ENCODE peak calls at places on chromosomes 5 and 9, in six cellular contexts. B, C, E, P, Y and L are unnamed samples.

GRCh38 chr9:750264-750967 is 91.1 kb upstream of the DMRT1 start:
- DNase-seq in C (no peak), B (no peak), Y (peak; percentile 35), P (no peak), E (no peak), L (no peak)

GRCh38 chr5:8676731-8677130 is 807.8 kb downstream of the MTRR start:
- DNase-seq in B (no peak), E (no peak), Y (no peak), C (peak; percentile 23), P (no peak), L (no peak)

GRCh38 chr5:68918306-68918705 is 175.5 kb upstream of the SLC30A5 start:
- DNase-seq in P (no peak), Y (no peak), C (no peak), B (no peak), E (no peak), L (no peak)

GRCh38 chr5:107893642-107894041 is 222.9 kb upstream of the EFNA5 start:
- DNase-seq in C (peak; percentile 65), E (no peak), P (no peak), Y (no peak), B (no peak), L (no peak)

GRCh38 chr5:39049298-39049697 is 24.9 kb downstream of the RICTOR start:
- DNase-seq in E (no peak), Y (no peak), C (no peak), P (no peak), B (no peak), L (no peak)

GRCh38 chr5:173757817-173758216 is 130.3 kb upstream of the CPEB4 start:
- DNase-seq in P (no peak), Y (no peak), E (no peak), B (no peak), C (no peak), L (no peak)

GRCh38 chr5:147460380-147460779 is 49.5 kb downstream of the DPYSL3 start:
- DNase-seq in E (no peak), B (no peak), Y (no peak), C (no peak), P (no peak), L (no peak)

GRCh38 chr5:149561848-149562247 is 10.6 kb upstream of the CSNK1A1 start:
- DNase-seq in E (no peak), P (no peak), B (no peak), C (peak; percentile 89), Y (no peak), L (peak; percentile 82)

GRCh38 chr9:68500457-68501158 is 40.1 kb downstream of the TMEM252 start:
- DNase-seq in B (no peak), Y (no peak), C (no peak), P (no peak), E (no peak), L (no peak)

GRCh38 chr9:97904725-97905124 is 17.6 kb downstream of the TRMO start:
- DNase-seq in B (no peak), Y (peak; percentile 70), E (no peak), C (no peak), P (no peak), L (no peak)

GRCh38 chr5:133052317-133053175 is 733 bp downstream of the HSPA4 start:
- DNase-seq in Y (peak; percentile 49), C (peak; percentile 57), P (peak; percentile 48), B (peak; percentile 75), E (peak; percentile 70), L (no peak)

DNA sequence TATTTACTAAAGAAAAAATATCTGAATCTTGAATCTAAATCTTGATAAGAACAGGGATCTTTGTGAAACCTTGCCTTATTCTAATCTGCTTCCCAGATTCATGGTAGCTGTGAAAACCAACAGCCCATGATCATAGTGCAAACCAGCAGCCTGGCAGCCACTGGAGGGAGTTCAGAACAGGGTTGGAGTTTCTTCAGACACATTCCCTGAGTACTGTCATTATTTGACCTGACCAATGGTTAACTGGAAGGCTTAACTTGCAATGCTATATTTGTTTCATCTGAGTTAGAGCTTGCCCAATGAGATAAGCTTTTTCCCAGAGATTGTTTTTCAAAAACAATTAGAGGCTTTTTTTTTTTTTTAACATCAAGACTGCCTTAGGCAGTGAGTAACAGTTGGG is 47.8 kb downstream of the LOX start:
- DNase-seq in P (no peak), E (no peak), Y (no peak), B (no peak), C (no peak), L (no peak)
- TF ChIP-seq CTCF in P (no peak), E (no peak), Y (no peak), B (no peak), C (no peak), L (no peak)

GRCh38 chr9:14315754-14316573 is 2.0 kb upstream of the NFIB start:
- DNase-seq in Y (no peak), P (peak; percentile 27), E (peak; percentile 22), C (no peak), B (peak; percentile 17), L (no peak)
- TF ChIP-seq CTCF in Y (no peak), P (no peak), E (no peak), C (no peak), B (no peak), L (no peak)

DNA sequence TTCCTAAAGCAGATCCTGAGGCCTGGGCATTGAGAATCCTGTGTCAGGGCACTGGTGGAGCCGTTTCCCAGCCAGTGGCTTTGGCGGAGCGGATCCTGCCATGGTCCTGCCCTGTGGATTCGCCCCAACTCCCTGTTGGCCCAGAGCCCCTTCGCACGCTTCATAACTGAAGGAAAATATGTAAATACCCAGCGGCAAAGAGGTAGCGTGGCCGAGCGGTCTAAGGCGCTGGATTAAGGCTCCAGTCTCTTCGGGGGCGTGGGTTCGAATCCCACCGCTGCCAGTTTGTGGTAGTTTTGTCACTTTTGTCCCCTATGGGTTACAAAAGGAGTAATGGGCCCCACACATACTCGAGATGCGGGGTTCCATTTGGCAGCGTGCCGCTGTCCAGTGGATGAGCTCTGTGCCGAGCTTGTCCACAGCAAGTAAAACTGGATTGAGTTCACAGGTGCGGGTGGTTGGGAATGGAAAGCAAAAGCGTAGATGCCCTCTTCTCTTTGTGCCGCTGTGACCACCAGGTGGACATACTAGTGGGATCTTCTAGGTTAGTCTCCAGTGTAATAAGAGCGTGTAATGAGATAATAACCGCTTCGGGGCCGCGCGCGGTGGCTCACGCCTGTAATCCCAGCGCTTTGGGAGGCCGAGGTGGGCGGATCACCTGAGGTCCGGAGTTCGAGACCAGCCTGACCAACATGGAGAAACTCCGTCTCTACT is 17.3 kb downstream of the TRIM7 start:
- DNase-seq in P (peak; percentile 87), C (peak; percentile 70), B (peak; percentile 81), Y (peak; percentile 63), E (peak; percentile 56), L (no peak)
- TF ChIP-seq CTCF in P (peak; percentile 23), C (no peak), B (peak; percentile 48), Y (no peak), E (peak; percentile 15), L (peak; percentile 30)

GRCh38 chr9:107674252-107674936 is 184.8 kb upstream of the KLF4 start:
- DNase-seq in Y (no peak), E (no peak), B (no peak), P (no peak), C (no peak), L (no peak)

GRCh38 chr9:107675476-107676264 is 186.1 kb upstream of the KLF4 start:
- DNase-seq in B (no peak), E (peak; percentile 41), P (no peak), Y (no peak), C (no peak), L (no peak)

GRCh38 chr9:107671588-107671987 is 182.0 kb upstream of the KLF4 start:
- DNase-seq in B (no peak), Y (no peak), C (no peak), E (no peak), P (no peak), L (no peak)

GRCh38 chr9:107674937-107675277 is 185.3 kb upstream of the KLF4 start:
- DNase-seq in E (peak; percentile 56), P (no peak), B (no peak), Y (no peak), C (peak; percentile 58), L (no peak)
- TF ChIP-seq CTCF in E (no peak), P (no peak), B (no peak), Y (no peak), C (peak; percentile 17), L (no peak)

GRCh38 chr5:151313357-151313756 is 9.8 kb upstream of the SLC36A3 start:
- DNase-seq in B (no peak), E (no peak), C (no peak), P (no peak), Y (no peak), L (no peak)

GRCh38 chr5:151315998-151316597 is 12.5 kb upstream of the SLC36A3 start:
- DNase-seq in C (peak; percentile 53), B (peak; percentile 88), E (peak; percentile 80), Y (peak; percentile 57), P (peak; percentile 85), L (peak; percentile 5)

GRCh38 chr5:151320481-151320880 is 16.9 kb upstream of the SLC36A3 start:
- DNase-seq in B (no peak), E (no peak), Y (no peak), P (no peak), C (no peak), L (no peak)

DNA sequence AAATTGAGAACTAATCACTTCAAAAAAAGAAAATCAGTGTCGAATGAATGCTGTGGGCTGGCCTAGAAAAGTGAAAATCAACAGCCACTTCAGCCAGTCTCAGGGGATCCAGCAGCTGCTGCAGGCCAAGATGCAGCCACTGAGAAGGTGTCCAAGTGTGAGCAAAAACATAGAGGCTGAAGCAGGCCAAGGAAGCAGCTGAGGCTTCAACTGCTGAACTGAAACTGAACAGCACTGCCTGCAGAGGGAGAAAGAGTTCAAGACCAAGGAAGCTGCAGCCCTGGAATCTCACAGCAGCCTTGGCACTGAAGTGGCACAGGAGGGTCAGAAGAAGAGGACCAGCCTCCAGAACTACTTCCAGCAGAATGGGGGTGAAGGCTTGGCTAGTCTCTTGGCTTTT is 15.8 kb upstream of the SLC36A3 start:
- DNase-seq in P (no peak), E (no peak), B (no peak), Y (peak; percentile 41), C (no peak), L (no peak)
- TF ChIP-seq CTCF in P (no peak), E (no peak), B (no peak), Y (no peak), C (no peak), L (peak; percentile 22)

DNA sequence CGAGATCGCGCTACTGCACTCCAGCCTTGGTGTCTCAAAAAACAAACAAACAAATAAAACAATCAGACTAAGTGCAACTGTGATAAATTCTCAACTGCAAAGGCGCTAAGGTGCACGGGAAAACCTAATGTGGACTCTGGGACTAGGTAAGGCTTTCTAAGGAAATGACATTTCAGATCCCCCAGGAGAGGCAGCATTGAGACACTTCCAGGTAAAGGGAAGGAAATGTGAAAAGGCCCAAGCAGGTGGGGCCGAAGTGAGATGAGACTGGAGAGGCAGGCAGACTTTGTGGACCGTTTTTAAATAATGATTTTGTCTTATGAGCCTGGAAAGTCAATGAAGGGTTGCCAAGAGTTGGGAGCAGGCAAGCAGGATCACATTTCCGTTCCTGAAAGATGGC is 1.9 kb upstream of the APBA1 start:
- DNase-seq in C (no peak), E (no peak), B (no peak), Y (no peak), P (no peak), L (no peak)
- TF ChIP-seq CTCF in C (no peak), E (no peak), B (no peak), Y (no peak), P (no peak), L (no peak)